ENCODE peak calls at places on chromosomes 5 and 9, in eight cellular contexts. One of them, this sample, is unnamed.
A peak's percentile ranks its signal among the peaks of the same experiment; 100 is the strongest.

GRCh38 chr5:30871191-30871590 is 322.3 kb upstream of the CDH6 start:
- DNase-seq in HepG2: no peak
- DNase-seq in spleen: no peak
- DNase-seq in neural progenitor cell: no peak
- DNase-seq in GM12864: no peak
- DNase-seq in foreskin fibroblast: no peak
- DNase-seq in dorsolateral prefrontal cortex: no peak
- DNase-seq in SK-N-SH: no peak
- DNase-seq in this sample: no peak

GRCh38 chr5:39114155-39114554 is 40.0 kb upstream of the RICTOR start:
- DNase-seq in HepG2: no peak
- DNase-seq in spleen: no peak
- DNase-seq in neural progenitor cell: no peak
- DNase-seq in GM12864: no peak
- DNase-seq in foreskin fibroblast: no peak
- DNase-seq in dorsolateral prefrontal cortex: no peak
- DNase-seq in SK-N-SH: no peak
- DNase-seq in this sample: no peak

GRCh38 chr9:129834489-129835127 is 467 bp downstream of the C9orf78 start:
- DNase-seq in HepG2: peak; percentile 7
- DNase-seq in spleen: peak; percentile 87
- DNase-seq in neural progenitor cell: peak; percentile 15
- DNase-seq in GM12864: no peak
- DNase-seq in foreskin fibroblast: peak; percentile 15
- DNase-seq in dorsolateral prefrontal cortex: no peak
- DNase-seq in SK-N-SH: peak; percentile 44
- DNase-seq in this sample: no peak

GRCh38 chr9:78406146-78406545 is 109.2 kb downstream of the PSAT1 start:
- DNase-seq in HepG2: no peak
- DNase-seq in spleen: no peak
- DNase-seq in neural progenitor cell: no peak
- DNase-seq in GM12864: no peak
- DNase-seq in foreskin fibroblast: no peak
- DNase-seq in dorsolateral prefrontal cortex: no peak
- DNase-seq in SK-N-SH: no peak
- DNase-seq in this sample: no peak

GRCh38 chr9:81772144-81772543 is 82.8 kb upstream of the TLE1 start:
- DNase-seq in HepG2: no peak
- DNase-seq in spleen: no peak
- DNase-seq in neural progenitor cell: no peak
- DNase-seq in GM12864: no peak
- DNase-seq in foreskin fibroblast: no peak
- DNase-seq in dorsolateral prefrontal cortex: no peak
- DNase-seq in SK-N-SH: no peak
- DNase-seq in this sample: no peak

GRCh38 chr9:21624675-21625477 is 142.8 kb upstream of the IFNE start:
- DNase-seq in HepG2: no peak
- DNase-seq in spleen: no peak
- DNase-seq in neural progenitor cell: no peak
- DNase-seq in GM12864: no peak
- DNase-seq in foreskin fibroblast: peak; percentile 12
- DNase-seq in dorsolateral prefrontal cortex: no peak
- DNase-seq in SK-N-SH: no peak
- DNase-seq in this sample: no peak

GRCh38 chr5:3107118-3107517 is 355.6 kb upstream of the IRX2 start:
- DNase-seq in HepG2: no peak
- DNase-seq in spleen: no peak
- DNase-seq in neural progenitor cell: no peak
- DNase-seq in GM12864: no peak
- DNase-seq in foreskin fibroblast: no peak
- DNase-seq in dorsolateral prefrontal cortex: no peak
- DNase-seq in SK-N-SH: no peak
- DNase-seq in this sample: no peak

GRCh38 chr5:15959560-15960164 is 219.9 kb downstream of the MARCHF11 start:
- DNase-seq in HepG2: no peak
- DNase-seq in spleen: no peak
- DNase-seq in neural progenitor cell: no peak
- DNase-seq in GM12864: no peak
- DNase-seq in foreskin fibroblast: peak; percentile 55
- DNase-seq in dorsolateral prefrontal cortex: no peak
- DNase-seq in SK-N-SH: peak; percentile 72
- DNase-seq in this sample: no peak

GRCh38 chr5:154112255-154112654 is 73.5 kb downstream of the MFAP3 start:
- DNase-seq in HepG2: no peak
- DNase-seq in spleen: no peak
- DNase-seq in neural progenitor cell: no peak
- DNase-seq in GM12864: peak; percentile 3
- DNase-seq in foreskin fibroblast: no peak
- DNase-seq in dorsolateral prefrontal cortex: no peak
- DNase-seq in SK-N-SH: no peak
- DNase-seq in this sample: no peak

GRCh38 chr9:90964101-90965020 is 162.7 kb downstream of the SYK start:
- DNase-seq in HepG2: peak; percentile 3
- DNase-seq in spleen: peak; percentile 77
- DNase-seq in neural progenitor cell: no peak
- DNase-seq in GM12864: no peak
- DNase-seq in foreskin fibroblast: no peak
- DNase-seq in dorsolateral prefrontal cortex: no peak
- DNase-seq in SK-N-SH: peak; percentile 51
- DNase-seq in this sample: no peak

GRCh38 chr5:92353107-92354030 is 970.3 kb upstream of the ARRDC3 start:
- DNase-seq in HepG2: peak; percentile 71
- DNase-seq in spleen: no peak
- DNase-seq in neural progenitor cell: no peak
- DNase-seq in GM12864: no peak
- DNase-seq in foreskin fibroblast: peak; percentile 69
- DNase-seq in dorsolateral prefrontal cortex: no peak
- DNase-seq in SK-N-SH: no peak
- DNase-seq in this sample: no peak

GRCh38 chr5:11904270-11904906 is at the start of gene CTNND2:
- DNase-seq in HepG2: no peak
- DNase-seq in spleen: peak; percentile 76
- DNase-seq in neural progenitor cell: peak; percentile 94
- DNase-seq in GM12864: no peak
- DNase-seq in foreskin fibroblast: peak; percentile 4
- DNase-seq in dorsolateral prefrontal cortex: peak; percentile 85
- DNase-seq in SK-N-SH: peak; percentile 72
- DNase-seq in this sample: no peak

GRCh38 chr9:107737987-107738743 is 248.6 kb upstream of the KLF4 start:
- DNase-seq in HepG2: no peak
- DNase-seq in spleen: no peak
- DNase-seq in neural progenitor cell: no peak
- DNase-seq in GM12864: no peak
- DNase-seq in foreskin fibroblast: peak; percentile 94
- DNase-seq in dorsolateral prefrontal cortex: no peak
- DNase-seq in SK-N-SH: no peak
- DNase-seq in this sample: peak; percentile 37

GRCh38 chr9:73565833-73566465 is 414.3 kb downstream of the ANXA1 start:
- DNase-seq in HepG2: peak; percentile 46
- DNase-seq in spleen: no peak
- DNase-seq in neural progenitor cell: peak; percentile 59
- DNase-seq in GM12864: no peak
- DNase-seq in foreskin fibroblast: peak; percentile 24
- DNase-seq in dorsolateral prefrontal cortex: peak; percentile 46
- DNase-seq in SK-N-SH: no peak
- DNase-seq in this sample: no peak

GRCh38 chr5:18003784-18004183 is 369.5 kb downstream of the TAF11L14 start:
- DNase-seq in HepG2: no peak
- DNase-seq in spleen: no peak
- DNase-seq in neural progenitor cell: no peak
- DNase-seq in GM12864: no peak
- DNase-seq in foreskin fibroblast: no peak
- DNase-seq in dorsolateral prefrontal cortex: no peak
- DNase-seq in SK-N-SH: no peak
- DNase-seq in this sample: no peak

GRCh38 chr9:112520069-112520468 is 33.4 kb downstream of the KIAA1958 start:
- DNase-seq in HepG2: no peak
- DNase-seq in spleen: no peak
- DNase-seq in neural progenitor cell: no peak
- DNase-seq in GM12864: no peak
- DNase-seq in foreskin fibroblast: no peak
- DNase-seq in dorsolateral prefrontal cortex: no peak
- DNase-seq in SK-N-SH: peak; percentile 24
- DNase-seq in this sample: no peak

GRCh38 chr5:149455889-149456409 is 76.9 kb upstream of the IL17B start:
- DNase-seq in HepG2: peak; percentile 73
- DNase-seq in spleen: no peak
- DNase-seq in neural progenitor cell: no peak
- DNase-seq in GM12864: no peak
- DNase-seq in foreskin fibroblast: peak; percentile 81
- DNase-seq in dorsolateral prefrontal cortex: no peak
- DNase-seq in SK-N-SH: no peak
- DNase-seq in this sample: no peak

GRCh38 chr5:133316346-133317343 is 264.8 kb downstream of the HSPA4 start:
- DNase-seq in HepG2: peak; percentile 27
- DNase-seq in spleen: no peak
- DNase-seq in neural progenitor cell: peak; percentile 70
- DNase-seq in GM12864: no peak
- DNase-seq in foreskin fibroblast: no peak
- DNase-seq in dorsolateral prefrontal cortex: no peak
- DNase-seq in SK-N-SH: no peak
- DNase-seq in this sample: no peak
- TF ChIP-seq CTCF in HepG2: peak; percentile 46
- TF ChIP-seq CTCF in spleen: no peak
- TF ChIP-seq CTCF in neural progenitor cell: peak; percentile 53
- TF ChIP-seq CTCF in GM12864: peak; percentile 52
- TF ChIP-seq CTCF in foreskin fibroblast: no peak
- TF ChIP-seq CTCF in dorsolateral prefrontal cortex: no peak
- TF ChIP-seq CTCF in SK-N-SH: peak; percentile 37
- TF ChIP-seq CTCF in this sample: no peak

GRCh38 chr5:68245325-68245724 is 29.8 kb downstream of the PIK3R1 start:
- DNase-seq in HepG2: no peak
- DNase-seq in spleen: no peak
- DNase-seq in neural progenitor cell: peak; percentile 45
- DNase-seq in GM12864: no peak
- DNase-seq in foreskin fibroblast: peak; percentile 77
- DNase-seq in dorsolateral prefrontal cortex: no peak
- DNase-seq in SK-N-SH: no peak
- DNase-seq in this sample: no peak

GRCh38 chr5:68249520-68249919 is 34.0 kb downstream of the PIK3R1 start:
- DNase-seq in HepG2: no peak
- DNase-seq in spleen: no peak
- DNase-seq in neural progenitor cell: no peak
- DNase-seq in GM12864: no peak
- DNase-seq in foreskin fibroblast: no peak
- DNase-seq in dorsolateral prefrontal cortex: no peak
- DNase-seq in SK-N-SH: no peak
- DNase-seq in this sample: no peak

GRCh38 chr5:68247627-68248026 is 32.1 kb downstream of the PIK3R1 start:
- DNase-seq in HepG2: no peak
- DNase-seq in spleen: no peak
- DNase-seq in neural progenitor cell: no peak
- DNase-seq in GM12864: no peak
- DNase-seq in foreskin fibroblast: no peak
- DNase-seq in dorsolateral prefrontal cortex: no peak
- DNase-seq in SK-N-SH: no peak
- DNase-seq in this sample: no peak

GRCh38 chr5:68248896-68249295 is 33.3 kb downstream of the PIK3R1 start:
- DNase-seq in HepG2: no peak
- DNase-seq in spleen: no peak
- DNase-seq in neural progenitor cell: no peak
- DNase-seq in GM12864: no peak
- DNase-seq in foreskin fibroblast: no peak
- DNase-seq in dorsolateral prefrontal cortex: no peak
- DNase-seq in SK-N-SH: no peak
- DNase-seq in this sample: no peak

GRCh38 chr5:68246802-68247201 is 31.2 kb downstream of the PIK3R1 start:
- DNase-seq in HepG2: no peak
- DNase-seq in spleen: no peak
- DNase-seq in neural progenitor cell: no peak
- DNase-seq in GM12864: no peak
- DNase-seq in foreskin fibroblast: no peak
- DNase-seq in dorsolateral prefrontal cortex: no peak
- DNase-seq in SK-N-SH: no peak
- DNase-seq in this sample: no peak
- TF ChIP-seq CTCF in HepG2: peak; percentile 29
- TF ChIP-seq CTCF in spleen: peak; percentile 29
- TF ChIP-seq CTCF in neural progenitor cell: peak; percentile 32
- TF ChIP-seq CTCF in GM12864: peak; percentile 12
- TF ChIP-seq CTCF in foreskin fibroblast: no peak
- TF ChIP-seq CTCF in dorsolateral prefrontal cortex: peak; percentile 29
- TF ChIP-seq CTCF in SK-N-SH: peak; percentile 31
- TF ChIP-seq CTCF in this sample: no peak

GRCh38 chr9:133679466-133680051 is 43.4 kb downstream of the DBH start:
- DNase-seq in HepG2: no peak
- DNase-seq in spleen: no peak
- DNase-seq in neural progenitor cell: no peak
- DNase-seq in GM12864: no peak
- DNase-seq in foreskin fibroblast: no peak
- DNase-seq in dorsolateral prefrontal cortex: no peak
- DNase-seq in SK-N-SH: no peak
- DNase-seq in this sample: no peak

GRCh38 chr9:133679056-133679455 is 42.9 kb downstream of the DBH start:
- DNase-seq in HepG2: no peak
- DNase-seq in spleen: no peak
- DNase-seq in neural progenitor cell: no peak
- DNase-seq in GM12864: no peak
- DNase-seq in foreskin fibroblast: no peak
- DNase-seq in dorsolateral prefrontal cortex: no peak
- DNase-seq in SK-N-SH: no peak
- DNase-seq in this sample: no peak

GRCh38 chr9:133680976-133681657 is 45.0 kb downstream of the DBH start:
- DNase-seq in HepG2: no peak
- DNase-seq in spleen: peak; percentile 54
- DNase-seq in neural progenitor cell: no peak
- DNase-seq in GM12864: no peak
- DNase-seq in foreskin fibroblast: no peak
- DNase-seq in dorsolateral prefrontal cortex: no peak
- DNase-seq in SK-N-SH: no peak
- DNase-seq in this sample: no peak

GRCh38 chr9:133681658-133682306 is 45.6 kb downstream of the DBH start:
- DNase-seq in HepG2: no peak
- DNase-seq in spleen: peak; percentile 65
- DNase-seq in neural progenitor cell: no peak
- DNase-seq in GM12864: no peak
- DNase-seq in foreskin fibroblast: no peak
- DNase-seq in dorsolateral prefrontal cortex: no peak
- DNase-seq in SK-N-SH: no peak
- DNase-seq in this sample: no peak

GRCh38 chr9:133680250-133680975 is 44.2 kb downstream of the DBH start:
- DNase-seq in HepG2: no peak
- DNase-seq in spleen: no peak
- DNase-seq in neural progenitor cell: no peak
- DNase-seq in GM12864: no peak
- DNase-seq in foreskin fibroblast: no peak
- DNase-seq in dorsolateral prefrontal cortex: no peak
- DNase-seq in SK-N-SH: no peak
- DNase-seq in this sample: no peak
- TF ChIP-seq CTCF in HepG2: no peak
- TF ChIP-seq CTCF in spleen: no peak
- TF ChIP-seq CTCF in neural progenitor cell: no peak
- TF ChIP-seq CTCF in GM12864: no peak
- TF ChIP-seq CTCF in foreskin fibroblast: no peak
- TF ChIP-seq CTCF in dorsolateral prefrontal cortex: no peak
- TF ChIP-seq CTCF in SK-N-SH: no peak
- TF ChIP-seq CTCF in this sample: no peak

DNA sequence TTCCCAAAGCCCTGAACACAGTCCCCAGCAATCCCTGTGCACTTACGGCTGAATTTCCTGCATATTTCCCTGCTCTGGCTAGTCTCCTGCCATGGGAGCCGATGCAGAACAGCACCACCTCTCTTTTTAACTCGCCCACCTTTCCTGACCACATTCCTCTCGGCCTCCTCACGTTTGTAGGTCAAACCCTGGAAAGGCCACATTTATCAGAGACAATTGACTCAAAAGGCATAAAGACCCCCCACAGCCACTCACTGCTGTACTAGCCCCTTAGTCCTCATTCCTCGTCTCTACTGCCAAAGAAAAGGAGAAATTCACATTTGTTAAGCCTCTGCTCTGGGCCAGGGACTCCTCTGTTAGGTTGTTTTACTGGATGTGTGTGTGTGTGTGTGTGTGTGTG is 43.6 kb downstream of the ENC1 start:
- DNase-seq in HepG2: no peak
- DNase-seq in spleen: no peak
- DNase-seq in neural progenitor cell: peak; percentile 84
- DNase-seq in GM12864: no peak
- DNase-seq in foreskin fibroblast: no peak
- DNase-seq in dorsolateral prefrontal cortex: no peak
- DNase-seq in SK-N-SH: no peak
- DNase-seq in this sample: no peak
- TF ChIP-seq CTCF in HepG2: no peak
- TF ChIP-seq CTCF in spleen: no peak
- TF ChIP-seq CTCF in neural progenitor cell: no peak
- TF ChIP-seq CTCF in GM12864: no peak
- TF ChIP-seq CTCF in foreskin fibroblast: no peak
- TF ChIP-seq CTCF in dorsolateral prefrontal cortex: no peak
- TF ChIP-seq CTCF in SK-N-SH: no peak
- TF ChIP-seq CTCF in this sample: no peak

This sample was measured in tibial nerve.